ENCODE peak calls at places on chromosomes 7 and 10, in five cellular contexts. P, O, X, M and R are unnamed samples.
A peak's percentile ranks its signal among the peaks of the same experiment; 100 is the strongest.

GRCh38 chr7:1555046-1555812 is 776 bp downstream of the TMEM184A start:
- DNase-seq in P (peak; percentile 60), O (peak; percentile 87), X (no peak), M (no peak), R (peak; percentile 85)

GRCh38 chr10:97407211-97407951 is 6.2 kb upstream of the RRP12 start:
- DNase-seq in P (peak; percentile 90), O (peak; percentile 82), X (peak; percentile 78), M (peak; percentile 40), R (peak; percentile 72)

GRCh38 chr7:105519353-105519752 is 2.7 kb downstream of the PUS7 start:
- DNase-seq in P (no peak), O (no peak), X (no peak), M (no peak), R (no peak)

GRCh38 chr7:141158562-141158961 is 84.7 kb downstream of the TMEM178B start:
- DNase-seq in P (no peak), O (peak; percentile 98), X (no peak), M (no peak), R (peak; percentile 93)

GRCh38 chr7:158811461-158811860 is 17.8 kb downstream of the ESYT2 start:
- DNase-seq in P (no peak), O (peak; percentile 84), X (no peak), M (no peak), R (no peak)

GRCh38 chr7:80060218-80060806 is 74.3 kb upstream of the GNAI1 start:
- DNase-seq in P (peak; percentile 64), O (peak; percentile 77), X (peak; percentile 36), M (no peak), R (peak; percentile 53)

GRCh38 chr10:59037506-59037905 is 138.9 kb upstream of the PHYHIPL start:
- DNase-seq in P (no peak), O (no peak), X (no peak), M (no peak), R (no peak)

GRCh38 chr7:121797283-121798037 is 75.5 kb upstream of the PTPRZ1 start:
- DNase-seq in P (peak; percentile 56), O (peak; percentile 0), X (no peak), M (peak; percentile 43), R (no peak)

GRCh38 chr10:68096913-68097509 is 12.3 kb upstream of the MYPN start:
- DNase-seq in P (peak; percentile 41), O (peak; percentile 98), X (no peak), M (peak; percentile 10), R (peak; percentile 84)

GRCh38 chr10:71621263-71621751 is 98.3 kb downstream of the C10orf105 start:
- DNase-seq in P (peak; percentile 67), O (peak; percentile 28), X (no peak), M (peak; percentile 65), R (peak; percentile 16)

GRCh38 chr7:41943098-41943577 is 240.2 kb upstream of the INHBA start:
- DNase-seq in P (peak; percentile 88), O (peak; percentile 76), X (peak; percentile 85), M (peak; percentile 83), R (peak; percentile 67)

GRCh38 chr10:63217120-63217605 is 84.0 kb downstream of the NRBF2 start:
- DNase-seq in P (peak; percentile 72), O (peak; percentile 75), X (peak; percentile 40), M (no peak), R (peak; percentile 33)

GRCh38 chr10:122261584-122261983 is 9.5 kb upstream of the BTBD16 start:
- DNase-seq in P (no peak), O (no peak), X (no peak), M (no peak), R (no peak)

GRCh38 chr10:123766012-123766411 is 99.9 kb downstream of the GPR26 start:
- DNase-seq in P (no peak), O (no peak), X (no peak), M (no peak), R (no peak)

GRCh38 chr10:22229756-22230330 is 12.0 kb upstream of the EBLN1 start:
- DNase-seq in P (no peak), O (no peak), X (no peak), M (no peak), R (no peak)

GRCh38 chr10:29392376-29393021 is 103.6 kb downstream of the LYZL1 start:
- DNase-seq in P (peak; percentile 82), O (peak; percentile 41), X (peak; percentile 55), M (no peak), R (peak; percentile 18)

GRCh38 chr7:3673524-3673923 is 372.5 kb downstream of the SDK1 start:
- DNase-seq in P (peak; percentile 88), O (peak; percentile 17), X (no peak), M (no peak), R (no peak)

GRCh38 chr7:116455009-116455408 is 44.5 kb upstream of the CAV2 start:
- DNase-seq in P (no peak), O (peak; percentile 89), X (no peak), M (no peak), R (peak; percentile 69)

GRCh38 chr10:89861584-89862287 is 160.3 kb downstream of the KIF20B start:
- DNase-seq in P (no peak), O (peak; percentile 77), X (no peak), M (no peak), R (peak; percentile 4)

GRCh38 chr7:150966002-150966401 is 12.1 kb downstream of the KCNH2 start:
- DNase-seq in P (peak; percentile 63), O (no peak), X (no peak), M (no peak), R (no peak)

GRCh38 chr7:108307246-108307982 is 148.8 kb downstream of the NRCAM start:
- DNase-seq in P (no peak), O (no peak), X (no peak), M (no peak), R (no peak)

GRCh38 chr10:48667960-48668541 is 16.6 kb upstream of the WDFY4 start:
- DNase-seq in P (no peak), O (no peak), X (no peak), M (no peak), R (no peak)

GRCh38 chr10:30755474-30755873 is 125.9 kb upstream of the LYZL2 start:
- DNase-seq in P (no peak), O (peak; percentile 44), X (no peak), M (no peak), R (no peak)

GRCh38 chr10:14459670-14460069 is 128.9 kb upstream of the FRMD4A start:
- DNase-seq in P (no peak), O (no peak), X (no peak), M (no peak), R (no peak)

GRCh38 chr7:88967432-88967831 is 171.9 kb upstream of the TEX47 start:
- DNase-seq in P (no peak), O (no peak), X (no peak), M (no peak), R (no peak)

GRCh38 chr7:2953588-2954407 is 89.9 kb downstream of the CARD11 start:
- DNase-seq in P (no peak), O (no peak), X (no peak), M (no peak), R (no peak)

GRCh38 chr7:38907066-38907465 is 1.9 kb downstream of the VPS41 start:
- DNase-seq in P (no peak), O (no peak), X (no peak), M (no peak), R (no peak)

GRCh38 chr7:139570119-139570518 is 46.6 kb downstream of the CLEC2L start:
- DNase-seq in P (no peak), O (no peak), X (no peak), M (peak; percentile 65), R (no peak)
- TF ChIP-seq CTCF in P (peak; percentile 68), O (no peak), X (no peak), M (peak; percentile 56), R (peak; percentile 59)

GRCh38 chr7:19708397-19709248 is at the start of gene POLR1F:
- DNase-seq in P (peak; percentile 97), O (peak; percentile 95), X (peak; percentile 91), M (peak; percentile 95), R (peak; percentile 88)

GRCh38 chr7:19715499-19715898 is 6.7 kb upstream of the POLR1F start:
- DNase-seq in P (no peak), O (no peak), X (no peak), M (no peak), R (no peak)

GRCh38 chr7:19709249-19709578 is 377 bp upstream of the POLR1F start:
- DNase-seq in P (no peak), O (no peak), X (no peak), M (no peak), R (no peak)

GRCh38 chr7:19713676-19714075 is 4.8 kb upstream of the POLR1F start:
- DNase-seq in P (peak; percentile 69), O (peak; percentile 57), X (no peak), M (no peak), R (peak; percentile 45)
- TF ChIP-seq CTCF in P (peak; percentile 56), O (peak; percentile 62), X (peak; percentile 38), M (peak; percentile 75), R (peak; percentile 78)

DNA sequence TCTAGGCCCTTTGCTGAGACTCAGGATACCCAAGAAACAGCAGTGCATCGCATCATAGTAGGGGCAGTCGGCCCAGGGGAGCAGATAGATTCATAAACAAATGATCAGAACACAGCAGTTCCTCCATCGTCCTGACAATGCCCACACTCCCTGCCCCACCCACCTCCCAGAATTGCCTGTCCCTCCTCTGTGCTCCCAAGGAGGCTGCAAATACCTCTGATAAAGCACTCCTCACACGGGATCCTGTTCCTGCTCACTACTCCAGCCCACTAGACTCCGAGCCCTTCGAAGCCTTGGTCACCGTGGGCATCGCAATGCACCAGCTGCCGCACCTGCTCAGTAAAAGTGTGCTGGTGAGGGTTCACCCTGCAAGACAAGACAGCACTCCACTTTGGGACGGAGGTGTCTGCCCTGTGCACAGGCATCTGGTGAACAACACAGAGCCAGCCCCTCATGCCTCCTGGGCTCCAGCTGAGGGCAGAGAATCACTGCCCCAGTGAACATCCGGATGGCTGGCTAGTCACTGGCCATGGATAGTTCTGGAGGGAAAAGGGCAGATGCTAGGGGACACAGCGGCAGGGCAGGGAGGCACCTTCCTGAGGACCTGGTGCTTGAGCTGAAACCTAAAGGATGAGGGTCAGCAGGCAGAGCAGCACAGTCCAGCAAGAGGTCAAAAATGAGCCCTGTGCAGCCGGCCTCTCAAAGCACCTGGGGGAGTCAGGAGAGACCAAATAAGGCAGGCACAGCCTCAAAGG is 60.7 kb downstream of the TNS3 start:
- DNase-seq in P (peak; percentile 28), O (no peak), X (no peak), M (no peak), R (no peak)
- TF ChIP-seq CTCF in P (no peak), O (no peak), X (no peak), M (no peak), R (no peak)

DNA sequence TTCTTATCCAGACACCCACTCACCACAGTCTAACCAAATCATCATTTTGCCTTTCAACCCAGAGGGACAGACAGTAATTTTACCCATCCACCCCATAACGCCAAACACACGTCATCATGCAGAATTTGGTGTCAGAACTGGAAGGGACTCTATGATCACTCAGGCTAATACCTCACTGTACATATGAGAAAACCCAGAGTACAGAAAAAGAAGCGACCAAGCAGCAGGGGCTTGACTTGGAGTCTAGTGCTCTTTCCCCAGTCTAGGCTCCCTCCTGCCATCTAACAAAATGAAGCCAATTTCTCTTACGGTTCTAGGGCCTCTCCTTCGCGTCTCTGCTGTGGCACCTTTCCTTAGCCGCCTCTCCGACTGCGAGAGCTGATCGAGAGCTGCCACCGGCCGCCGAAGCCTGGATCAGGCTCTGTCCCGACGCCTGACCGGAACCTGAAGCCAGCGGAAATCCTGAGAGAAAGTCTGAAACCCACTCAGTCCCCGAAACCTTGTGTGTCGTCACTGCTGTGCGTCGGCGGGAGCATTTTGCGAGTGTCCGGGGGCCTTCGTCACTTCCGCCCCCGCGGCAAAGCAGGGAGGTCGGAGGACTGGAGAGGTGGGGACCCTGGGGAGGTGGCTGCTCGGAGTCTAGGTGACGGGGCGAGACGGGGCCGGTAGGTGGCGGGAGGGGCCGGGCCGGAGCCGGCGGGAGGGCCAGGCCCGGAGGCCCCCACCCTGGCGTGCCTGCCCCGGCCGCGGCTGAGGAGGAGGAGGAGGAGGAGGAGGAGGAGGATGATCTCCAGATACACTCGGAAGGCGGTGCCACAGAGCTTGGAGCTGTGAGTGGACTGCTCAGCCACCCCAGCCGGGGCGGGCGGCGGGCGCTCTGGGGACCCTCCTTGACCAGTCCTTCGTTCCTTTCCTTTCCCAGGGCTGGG is at the start of the genes ECD and FAM149B1:
- DNase-seq in P (peak; percentile 98), O (peak; percentile 94), X (peak; percentile 94), M (peak; percentile 93), R (peak; percentile 91)
- TF ChIP-seq CTCF in P (peak; percentile 19), O (no peak), X (peak; percentile 19), M (peak; percentile 55), R (peak; percentile 65)